ENCODE peak calls at places on chromosomes 6 and 20, in eight cellular contexts. L is ovary, I is GM23338, D is Panc1, T is left ventricle myocardium inferior, Q is psoas muscle, G is body of pancreas, B is A673. N is an unnamed sample.

GRCh38 chr20:19806806-19807691 is 49.0 kb downstream of the RIN2 start:
- DNase-seq in I (no peak), D (no peak), B (peak), Q (no peak), G (peak), L (no peak), T (no peak), N (no peak)

GRCh38 chr6:87914637-87915395 is 132.8 kb upstream of the SPACA1 start:
- DNase-seq in L (no peak), D (no peak), Q (no peak), I (no peak), T (no peak), B (no peak), G (no peak), N (no peak)

GRCh38 chr20:18986146-18986830 is 172.7 kb downstream of the SCP2D1 start:
- DNase-seq in I (no peak), Q (no peak), T (no peak), L (peak), D (no peak), B (no peak), G (no peak), N (no peak)

GRCh38 chr20:2698912-2699311 is 6.3 kb downstream of the EBF4 start:
- DNase-seq in G (no peak), D (no peak), L (no peak), Q (no peak), T (no peak), I (no peak), B (no peak), N (peak)

GRCh38 chr6:157238346-157238745 is 85.0 kb downstream of the TMEM242 start:
- DNase-seq in D (no peak), T (no peak), B (no peak), Q (no peak), L (no peak), I (no peak), G (no peak), N (peak)

GRCh38 chr6:8277769-8278168 is 157.6 kb downstream of the SLC35B3 start:
- DNase-seq in Q (no peak), D (no peak), G (no peak), I (peak), T (no peak), L (no peak), B (no peak), N (no peak)

GRCh38 chr6:3176562-3177355 is 19.4 kb upstream of the TUBB2A start:
- DNase-seq in D (peak), B (peak), I (no peak), L (no peak), Q (no peak), G (no peak), T (no peak), N (no peak)

GRCh38 chr6:166757226-166758135 is 130.4 kb upstream of the RPS6KA2 start:
- DNase-seq in L (no peak), T (no peak), Q (no peak), D (no peak), G (no peak), I (no peak), B (no peak), N (no peak)

GRCh38 chr6:169846286-169847056 is 95.0 kb downstream of the ERMARD start:
- DNase-seq in D (no peak), B (no peak), G (no peak), I (no peak), T (no peak), Q (no peak), L (no peak), N (peak)

GRCh38 chr6:1545654-1546053 is 64.1 kb upstream of the FOXC1 start:
- DNase-seq in G (no peak), B (no peak), D (no peak), Q (no peak), T (no peak), I (no peak), L (no peak), N (no peak)

GRCh38 chr6:82033631-82034211 is 213.8 kb downstream of the IBTK start:
- DNase-seq in Q (peak), B (no peak), D (no peak), I (no peak), T (peak), G (peak), L (peak), N (no peak)

GRCh38 chr6:168194732-168195565 is 115.9 kb upstream of the FRMD1 start:
- DNase-seq in T (no peak), D (no peak), B (no peak), L (no peak), Q (no peak), G (no peak), I (no peak), N (no peak)

GRCh38 chr20:10338781-10339180 is 95.2 kb downstream of the MKKS start:
- DNase-seq in G (no peak), T (no peak), B (no peak), I (no peak), D (no peak), Q (no peak), L (no peak), N (no peak)

GRCh38 chr6:132964868-132965382 is 150.6 kb downstream of the RPS12 start:
- DNase-seq in I (no peak), D (no peak), L (no peak), Q (no peak), B (no peak), T (no peak), G (no peak), N (no peak)

GRCh38 chr6:105849741-105850140 is 236.4 kb upstream of the PRDM1 start:
- DNase-seq in Q (no peak), L (no peak), D (no peak), B (no peak), T (no peak), G (no peak), I (no peak), N (no peak)

GRCh38 chr20:12255571-12255970 is 337.9 kb downstream of the BTBD3 start:
- DNase-seq in G (no peak), I (no peak), Q (no peak), D (no peak), T (no peak), B (no peak), L (no peak), N (no peak)

GRCh38 chr20:33859157-33859695 is 48.1 kb downstream of the CHMP4B start:
- DNase-seq in B (no peak), I (no peak), T (no peak), D (peak), Q (peak), G (no peak), L (no peak), N (no peak)

GRCh38 chr6:27139753-27140522 is 107.6 kb upstream of the PRSS16 start:
- DNase-seq in T (no peak), G (no peak), B (peak), I (peak), L (no peak), D (no peak), Q (no peak), N (no peak)

GRCh38 chr20:17339000-17339399 is 112.2 kb downstream of the PCSK2 start:
- DNase-seq in D (no peak), T (no peak), I (no peak), L (no peak), G (no peak), Q (no peak), B (no peak), N (no peak)

GRCh38 chr20:21398109-21398480 is 769 bp upstream of the NKX2-4 start:
- DNase-seq in L (no peak), D (no peak), B (no peak), T (no peak), G (no peak), I (no peak), Q (no peak), N (no peak)

GRCh38 chr20:21396045-21396893 is 1.1 kb downstream of the NKX2-4 start:
- DNase-seq in I (peak), D (no peak), Q (no peak), T (no peak), L (no peak), B (no peak), G (no peak), N (no peak)

GRCh38 chr20:21395666-21396044 is 1.7 kb downstream of the NKX2-4 start:
- DNase-seq in I (peak), D (no peak), B (no peak), Q (no peak), T (no peak), L (no peak), G (no peak), N (no peak)

GRCh38 chr20:21397341-21398108 is at the start of gene NKX2-4:
- DNase-seq in Q (no peak), I (peak), B (peak), T (no peak), D (no peak), G (no peak), L (no peak), N (no peak)

GRCh38 chr20:21396921-21397340 is 395 bp downstream of the NKX2-4 start:
- DNase-seq in G (no peak), B (peak), T (no peak), I (peak), D (no peak), L (no peak), Q (no peak), N (no peak)
- H3K4me3 ChIP-seq in G (no peak), B (peak), T (peak), I (peak), D (no peak), L (no peak), Q (peak), N (peak)

GRCh38 chr6:34855463-34855862 is 32.4 kb downstream of the TAF11 start:
- DNase-seq in Q (no peak), L (no peak), T (no peak), I (peak), D (no peak), G (no peak), B (no peak), N (no peak)
- TF ChIP-seq CTCF in Q (no peak), L (no peak), T (no peak), I (peak), D (no peak), G (no peak), B (no peak), N (no peak)

DNA sequence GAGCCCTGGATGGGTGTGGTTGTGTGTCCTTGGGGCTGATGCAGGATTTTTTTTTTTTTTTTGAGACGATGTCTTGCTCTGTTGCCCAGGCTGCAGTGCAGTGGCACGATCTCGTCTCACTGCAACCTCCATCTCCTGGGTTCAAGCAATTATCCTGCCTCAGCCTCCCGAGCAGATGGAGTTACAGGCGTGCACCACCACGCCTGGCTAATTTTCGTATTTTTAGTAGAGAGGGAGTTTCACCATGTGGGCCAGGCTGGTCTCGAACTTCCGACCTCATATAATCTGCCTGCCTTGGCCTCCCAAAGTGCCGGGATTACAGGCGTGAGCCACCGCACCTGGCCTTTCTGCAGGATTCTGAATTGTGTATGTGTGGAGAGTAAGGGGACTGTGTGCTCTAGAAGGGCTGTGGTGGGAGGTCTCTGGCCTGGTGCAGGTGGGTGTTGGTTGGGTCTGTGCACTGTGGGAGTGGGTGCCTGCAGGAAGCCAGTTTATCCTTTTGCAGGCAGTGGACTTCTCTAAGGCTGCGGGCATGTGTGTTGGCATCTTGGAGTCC is 11.0 kb upstream of the ID1 start:
- DNase-seq in D (no peak), L (no peak), T (no peak), G (no peak), I (no peak), B (no peak), Q (no peak), N (no peak)
- H3K27ac ChIP-seq in D (peak), L (no peak), T (peak), G (no peak), I (peak), B (no peak), Q (no peak), N (no peak)

GRCh38 chr6:10390495-10391298 is 24.2 kb downstream of the TFAP2A start:
- DNase-seq in B (no peak), I (no peak), L (no peak), Q (no peak), D (no peak), G (no peak), T (no peak), N (no peak)
- H3K4me3 ChIP-seq in B (no peak), I (peak), L (no peak), Q (no peak), D (no peak), G (no peak), T (peak), N (no peak)

GRCh38 chr20:35020108-35021031 is 64.7 kb downstream of the MYH7B start:
- DNase-seq in B (no peak), Q (peak), T (no peak), I (no peak), D (no peak), L (no peak), G (peak), N (no peak)

GRCh38 chr20:35018578-35019371 is 63.1 kb downstream of the MYH7B start:
- DNase-seq in G (no peak), I (no peak), Q (no peak), D (no peak), B (no peak), L (peak), T (no peak), N (no peak)

GRCh38 chr20:35021831-35022230 is 66.2 kb downstream of the MYH7B start:
- DNase-seq in B (no peak), L (no peak), G (no peak), T (no peak), D (no peak), Q (no peak), I (no peak), N (no peak)

GRCh38 chr20:35023624-35024023 is 68.0 kb downstream of the MYH7B start:
- DNase-seq in B (no peak), D (no peak), T (no peak), I (no peak), G (no peak), Q (no peak), L (no peak), N (no peak)

DNA sequence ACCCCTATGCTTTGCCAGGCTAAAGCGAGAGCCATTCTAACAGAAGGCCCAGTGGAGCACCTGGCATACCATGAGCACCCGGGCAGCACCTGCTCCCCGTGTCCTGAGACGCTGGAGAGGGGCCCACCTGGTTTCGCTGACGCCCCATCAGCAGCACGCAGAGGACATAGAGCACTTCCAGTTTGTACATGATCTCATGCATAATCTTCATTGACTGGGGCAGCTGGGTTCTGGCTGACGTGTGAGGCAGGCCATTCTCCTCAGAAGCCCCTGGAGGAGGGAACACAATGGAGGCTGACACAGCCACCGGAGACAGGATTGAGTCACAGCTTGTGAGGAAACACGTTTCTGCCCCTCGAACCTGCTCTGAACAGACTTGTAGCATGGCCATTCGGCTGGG is 65.4 kb downstream of the MYH7B start:
- DNase-seq in G (no peak), B (no peak), Q (peak), D (no peak), I (no peak), L (no peak), T (no peak), N (no peak)
- TF ChIP-seq CTCF in G (no peak), B (no peak), Q (no peak), D (no peak), I (no peak), L (no peak), T (no peak), N (no peak)

GRCh38 chr6:44339301-44339700 is 3.1 kb upstream of the SPATS1 start:
- DNase-seq in D (no peak), Q (no peak), T (no peak), B (no peak), G (peak), L (no peak), I (no peak), N (no peak)
- H3K27ac ChIP-seq in D (no peak), Q (no peak), T (no peak), B (no peak), G (no peak), L (no peak), I (no peak), N (no peak)

N was measured in spleen.